ENCODE peak calls at places on chromosome 18, in four cellular contexts. One of them, this sample, is unnamed. For H3K27me3, the result is how much of the 10 kb centered on the place peaks cover.

GRCh38 chr18:31205273-31205672 is 42.6 kb upstream of the DSC1 start:
- DNase-seq in PC-3: no peak
- DNase-seq in mesenchymal stem cell: no peak
- DNase-seq in left ventricle myocardium inferior: no peak
- DNase-seq in this sample: no peak

GRCh38 chr18:33751613-33752221 is 173.7 kb downstream of the ASXL3 start:
- DNase-seq in PC-3: peak
- DNase-seq in mesenchymal stem cell: peak
- DNase-seq in left ventricle myocardium inferior: no peak
- DNase-seq in this sample: no peak

GRCh38 chr18:7116001-7116831 is 1.4 kb downstream of the LAMA1 start:
- DNase-seq in PC-3: no peak
- DNase-seq in mesenchymal stem cell: peak
- DNase-seq in left ventricle myocardium inferior: no peak
- DNase-seq in this sample: peak

GRCh38 chr18:45838302-45839070 is 13.0 kb downstream of the SIGLEC15 start:
- DNase-seq in PC-3: no peak
- DNase-seq in mesenchymal stem cell: no peak
- DNase-seq in left ventricle myocardium inferior: no peak
- DNase-seq in this sample: no peak

GRCh38 chr18:31583185-31583854 is 8.4 kb upstream of the TTR start:
- DNase-seq in PC-3: no peak
- DNase-seq in mesenchymal stem cell: no peak
- DNase-seq in left ventricle myocardium inferior: no peak
- DNase-seq in this sample: no peak

GRCh38 chr18:77063256-77063655 is 69.3 kb downstream of the MBP start:
- DNase-seq in PC-3: peak
- DNase-seq in mesenchymal stem cell: no peak
- DNase-seq in left ventricle myocardium inferior: no peak
- DNase-seq in this sample: peak

GRCh38 chr18:31610841-31611240 is 19.2 kb downstream of the TTR start:
- DNase-seq in PC-3: peak
- DNase-seq in mesenchymal stem cell: peak
- DNase-seq in left ventricle myocardium inferior: no peak
- DNase-seq in this sample: no peak

GRCh38 chr18:2797951-2798350 is 48.9 kb upstream of the EMILIN2 start:
- DNase-seq in PC-3: no peak
- DNase-seq in mesenchymal stem cell: no peak
- DNase-seq in left ventricle myocardium inferior: no peak
- DNase-seq in this sample: no peak

GRCh38 chr18:77899972-77900754 is 650.5 kb downstream of the GALR1 start:
- DNase-seq in PC-3: peak
- DNase-seq in mesenchymal stem cell: peak
- DNase-seq in left ventricle myocardium inferior: peak
- DNase-seq in this sample: peak

GRCh38 chr18:31840499-31840898 is 79.8 kb upstream of the SLC25A52 start:
- DNase-seq in PC-3: no peak
- DNase-seq in mesenchymal stem cell: no peak
- DNase-seq in left ventricle myocardium inferior: no peak
- DNase-seq in this sample: no peak

GRCh38 chr18:501406-501714 is 859 bp upstream of the COLEC12 start:
- DNase-seq in PC-3: no peak
- DNase-seq in mesenchymal stem cell: no peak
- DNase-seq in left ventricle myocardium inferior: no peak
- DNase-seq in this sample: no peak

GRCh38 chr18:6553234-6553900 is 138.7 kb upstream of the L3MBTL4 start:
- DNase-seq in PC-3: peak
- DNase-seq in mesenchymal stem cell: no peak
- DNase-seq in left ventricle myocardium inferior: no peak
- DNase-seq in this sample: no peak

GRCh38 chr18:46793565-46793964 is 36.7 kb upstream of the ST8SIA5 start:
- DNase-seq in PC-3: peak
- DNase-seq in mesenchymal stem cell: no peak
- DNase-seq in left ventricle myocardium inferior: no peak
- DNase-seq in this sample: no peak

GRCh38 chr18:73768043-73768442 is 379.6 kb downstream of the FBXO15 start:
- DNase-seq in PC-3: no peak
- DNase-seq in mesenchymal stem cell: no peak
- DNase-seq in left ventricle myocardium inferior: no peak
- DNase-seq in this sample: no peak

GRCh38 chr18:33696332-33697162 is 118.5 kb downstream of the ASXL3 start:
- DNase-seq in PC-3: no peak
- DNase-seq in mesenchymal stem cell: no peak
- DNase-seq in left ventricle myocardium inferior: no peak
- DNase-seq in this sample: no peak

GRCh38 chr18:54916507-54916906 is 42.8 kb downstream of the CCDC68 start:
- DNase-seq in PC-3: no peak
- DNase-seq in mesenchymal stem cell: no peak
- DNase-seq in left ventricle myocardium inferior: no peak
- DNase-seq in this sample: no peak

GRCh38 chr18:69808399-69808798 is 139.3 kb downstream of the CD226 start:
- DNase-seq in PC-3: no peak
- DNase-seq in mesenchymal stem cell: no peak
- DNase-seq in left ventricle myocardium inferior: no peak
- DNase-seq in this sample: no peak

GRCh38 chr18:11470941-11471340 is 138.5 kb upstream of the SLC35G4 start:
- DNase-seq in PC-3: no peak
- DNase-seq in mesenchymal stem cell: no peak
- DNase-seq in left ventricle myocardium inferior: no peak
- DNase-seq in this sample: no peak

GRCh38 chr18:63890950-63891304 is 3.4 kb downstream of the SERPINB2 start:
- DNase-seq in PC-3: peak
- DNase-seq in mesenchymal stem cell: peak
- DNase-seq in left ventricle myocardium inferior: no peak
- DNase-seq in this sample: no peak

GRCh38 chr18:2070636-2071035 is 500.7 kb downstream of the METTL4 start:
- DNase-seq in PC-3: no peak
- DNase-seq in mesenchymal stem cell: no peak
- DNase-seq in left ventricle myocardium inferior: no peak
- DNase-seq in this sample: no peak

GRCh38 chr18:48325115-48325670 is 84.0 kb downstream of the ZBTB7C start:
- DNase-seq in PC-3: no peak
- DNase-seq in mesenchymal stem cell: no peak
- DNase-seq in left ventricle myocardium inferior: no peak
- DNase-seq in this sample: no peak

GRCh38 chr18:2906522-2907458 is 60.0 kb downstream of the EMILIN2 start:
- DNase-seq in PC-3: peak
- DNase-seq in mesenchymal stem cell: peak
- DNase-seq in left ventricle myocardium inferior: no peak
- DNase-seq in this sample: no peak

GRCh38 chr18:76640438-76640837 is 145.4 kb upstream of the ZNF516 start:
- DNase-seq in PC-3: no peak
- DNase-seq in mesenchymal stem cell: no peak
- DNase-seq in left ventricle myocardium inferior: no peak
- DNase-seq in this sample: no peak

GRCh38 chr18:8720141-8720540 is 14.8 kb downstream of the MTCL1 start:
- DNase-seq in PC-3: no peak
- DNase-seq in mesenchymal stem cell: no peak
- DNase-seq in left ventricle myocardium inferior: no peak
- DNase-seq in this sample: no peak

GRCh38 chr18:9175115-9175514 is 38.5 kb downstream of the ANKRD12 start:
- DNase-seq in PC-3: no peak
- DNase-seq in mesenchymal stem cell: no peak
- DNase-seq in left ventricle myocardium inferior: no peak
- DNase-seq in this sample: no peak

GRCh38 chr18:29226201-29226600 is 1049.3 kb upstream of the CDH2 start:
- DNase-seq in PC-3: peak
- DNase-seq in mesenchymal stem cell: no peak
- DNase-seq in left ventricle myocardium inferior: no peak
- DNase-seq in this sample: no peak

GRCh38 chr18:11494093-11494492 is 115.3 kb upstream of the SLC35G4 start:
- DNase-seq in PC-3: no peak
- DNase-seq in mesenchymal stem cell: peak
- DNase-seq in left ventricle myocardium inferior: no peak
- DNase-seq in this sample: peak

GRCh38 chr18:47215554-47216138 is 35.8 kb downstream of the SKOR2 start:
- DNase-seq in PC-3: peak
- DNase-seq in mesenchymal stem cell: peak
- DNase-seq in left ventricle myocardium inferior: no peak
- DNase-seq in this sample: peak

GRCh38 chr18:63646916-63647315 is 2.9 kb upstream of the SERPINB4 start:
- DNase-seq in PC-3: no peak
- DNase-seq in mesenchymal stem cell: no peak
- DNase-seq in left ventricle myocardium inferior: no peak
- DNase-seq in this sample: no peak

GRCh38 chr18:45920367-45920766 is 46.8 kb downstream of the EPG5 start:
- DNase-seq in PC-3: peak
- DNase-seq in mesenchymal stem cell: no peak
- DNase-seq in left ventricle myocardium inferior: peak
- DNase-seq in this sample: peak

GRCh38 chr18:57175550-57175949 is 28.7 kb downstream of the BOD1L2 start:
- DNase-seq in PC-3: no peak
- DNase-seq in mesenchymal stem cell: no peak
- DNase-seq in left ventricle myocardium inferior: no peak
- DNase-seq in this sample: no peak

DNA sequence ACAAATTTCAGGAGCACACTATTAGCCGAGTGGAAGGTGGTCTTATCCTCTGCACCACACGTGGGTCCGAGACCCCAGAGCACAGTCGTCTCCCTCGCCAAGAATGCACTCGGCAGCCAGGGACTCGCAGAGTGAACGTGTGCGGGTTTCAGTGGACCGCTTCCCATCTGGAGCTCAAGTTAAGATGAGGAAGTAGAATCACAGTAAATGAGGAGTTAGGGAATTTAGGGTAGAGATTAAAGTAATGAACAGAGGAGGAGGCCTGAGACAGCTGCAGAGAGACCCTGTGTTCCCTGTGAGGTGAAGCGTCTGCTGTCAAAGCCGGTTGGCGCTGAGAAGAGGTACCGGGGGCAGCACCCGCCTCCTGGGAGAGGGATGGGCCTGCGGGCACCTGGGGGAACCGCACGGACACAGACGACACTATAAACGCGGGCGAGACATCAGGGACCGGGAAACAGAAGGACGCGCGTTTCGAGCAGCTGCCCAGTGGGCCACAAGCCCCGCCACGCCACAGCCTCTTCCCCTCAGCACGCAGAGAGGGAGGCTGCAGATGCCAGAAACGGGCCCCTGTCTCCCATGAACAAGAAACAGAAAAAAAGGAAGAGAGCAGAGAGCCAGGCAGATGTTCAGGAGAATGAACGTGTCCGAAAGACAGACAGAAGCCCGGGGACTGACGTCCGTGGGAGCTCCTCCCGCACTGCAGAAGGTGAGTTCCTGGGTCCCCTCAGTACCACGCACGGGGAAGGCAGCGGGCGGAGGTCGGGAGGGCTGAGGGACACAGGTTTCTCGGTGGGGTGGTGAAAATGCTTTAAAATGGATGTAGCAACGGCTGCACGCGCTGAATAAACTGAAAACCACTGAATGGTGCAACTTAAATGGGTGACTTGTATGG is 5.4 kb upstream of the KCNG2 start:
- DNase-seq in PC-3: no peak
- DNase-seq in mesenchymal stem cell: no peak
- DNase-seq in left ventricle myocardium inferior: peak
- DNase-seq in this sample: no peak
- H3K27me3 ChIP-seq in PC-3: under half
- H3K27me3 ChIP-seq in mesenchymal stem cell: under half
- H3K27me3 ChIP-seq in left ventricle myocardium inferior: half or more
- H3K27me3 ChIP-seq in this sample: under half

DNA sequence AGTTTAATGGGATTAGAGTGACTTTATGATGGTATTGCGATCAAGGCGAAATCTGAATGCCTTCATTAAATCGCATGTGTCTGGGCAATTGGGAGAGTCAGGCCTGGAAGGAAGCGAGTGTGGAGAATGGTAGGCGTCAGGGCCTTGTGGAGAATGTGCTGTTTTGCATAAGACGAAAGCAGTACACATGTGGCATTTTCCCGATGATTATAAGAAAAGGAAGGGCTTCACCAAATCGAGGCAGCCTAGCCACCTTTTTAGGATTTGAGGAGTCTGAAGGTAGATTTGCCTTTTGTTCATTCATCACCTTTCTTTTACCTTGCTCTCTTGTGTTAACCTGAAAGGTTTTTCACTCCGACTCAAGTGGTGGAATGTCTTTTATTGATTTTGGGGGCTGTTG is 1.0 kb downstream of the ZNF532 start:
- DNase-seq in PC-3: no peak
- DNase-seq in mesenchymal stem cell: no peak
- DNase-seq in left ventricle myocardium inferior: no peak
- DNase-seq in this sample: no peak
- H3K27me3 ChIP-seq in PC-3: under half
- H3K27me3 ChIP-seq in mesenchymal stem cell: under half
- H3K27me3 ChIP-seq in left ventricle myocardium inferior: under half
- H3K27me3 ChIP-seq in this sample: under half

DNA sequence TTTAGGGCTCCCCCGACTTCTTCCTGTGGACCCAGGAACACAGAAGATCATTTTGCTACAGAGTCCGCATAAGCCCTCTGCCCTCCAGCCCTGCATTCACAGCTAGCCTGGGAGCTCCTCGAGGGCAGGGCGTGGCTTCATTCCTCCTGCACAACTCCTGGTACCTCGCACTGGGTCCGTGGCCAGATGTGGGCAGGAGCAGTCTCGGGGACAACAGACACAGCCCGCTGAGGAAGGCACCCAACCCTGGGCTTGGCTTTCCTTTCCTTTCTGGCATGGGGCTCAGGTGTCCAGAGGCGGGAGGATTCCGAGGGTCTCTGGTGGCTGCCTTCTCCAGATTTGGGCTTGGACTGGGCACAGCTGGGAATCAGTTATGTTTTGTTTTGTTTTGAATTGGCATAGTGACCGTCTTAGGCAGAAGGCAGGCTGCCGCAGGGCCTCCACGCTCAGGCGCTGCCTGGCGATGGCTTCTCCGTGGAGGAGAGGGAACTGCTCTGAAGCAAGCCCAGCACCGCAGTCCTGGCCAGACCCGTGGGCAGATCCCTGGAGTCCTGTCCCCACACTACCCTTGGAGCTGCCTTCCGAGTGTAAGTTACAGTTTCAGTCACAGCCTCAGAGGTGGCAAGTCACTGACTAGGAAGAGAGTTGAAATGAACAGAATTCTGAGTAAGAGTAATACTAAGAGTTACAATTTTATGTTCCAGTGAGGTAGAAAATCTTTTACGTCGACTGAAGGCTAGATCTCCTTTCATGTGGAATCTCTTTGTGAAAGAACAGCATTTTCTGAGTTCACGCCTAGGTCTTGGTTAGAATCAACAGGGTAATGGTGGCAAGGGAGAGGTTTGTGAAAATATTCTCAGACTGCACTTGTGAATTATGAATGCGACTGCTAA is 47.9 kb downstream of the LDLRAD4 start:
- DNase-seq in PC-3: no peak
- DNase-seq in mesenchymal stem cell: no peak
- DNase-seq in left ventricle myocardium inferior: peak
- DNase-seq in this sample: no peak
- H3K27me3 ChIP-seq in PC-3: half or more
- H3K27me3 ChIP-seq in mesenchymal stem cell: under half
- H3K27me3 ChIP-seq in left ventricle myocardium inferior: under half
- H3K27me3 ChIP-seq in this sample: under half

GRCh38 chr18:10454800-10455550 is 540 bp downstream of the APCDD1 start:
- DNase-seq in PC-3: no peak
- DNase-seq in mesenchymal stem cell: peak
- DNase-seq in left ventricle myocardium inferior: no peak
- DNase-seq in this sample: no peak

GRCh38 chr18:10449396-10449795 is 5.0 kb upstream of the APCDD1 start:
- DNase-seq in PC-3: no peak
- DNase-seq in mesenchymal stem cell: no peak
- DNase-seq in left ventricle myocardium inferior: no peak
- DNase-seq in this sample: no peak

GRCh38 chr18:10453261-10453884 is 1.1 kb upstream of the APCDD1 start:
- DNase-seq in PC-3: no peak
- DNase-seq in mesenchymal stem cell: no peak
- DNase-seq in left ventricle myocardium inferior: no peak
- DNase-seq in this sample: no peak

GRCh38 chr18:10453885-10454772 is at the start of gene APCDD1:
- DNase-seq in PC-3: no peak
- DNase-seq in mesenchymal stem cell: peak
- DNase-seq in left ventricle myocardium inferior: peak
- DNase-seq in this sample: no peak

GRCh38 chr18:10450986-10451385 is 3.4 kb upstream of the APCDD1 start:
- DNase-seq in PC-3: no peak
- DNase-seq in mesenchymal stem cell: no peak
- DNase-seq in left ventricle myocardium inferior: no peak
- DNase-seq in this sample: no peak
- H3K27me3 ChIP-seq in PC-3: half or more
- H3K27me3 ChIP-seq in mesenchymal stem cell: half or more
- H3K27me3 ChIP-seq in left ventricle myocardium inferior: under half
- H3K27me3 ChIP-seq in this sample: under half